ENCODE peak calls at places on chromosomes 12 and 14, in four cellular contexts. B is GM12878, K is K562, L is HepG2. N is an unnamed sample.

GRCh38 chr12:89566615-89567014 is 40.8 kb upstream of the POC1B start:
- DNase-seq in B (no peak), L (no peak), K (peak), N (no peak)

GRCh38 chr12:79373896-79374499 is 316.8 kb downstream of the PAWR start:
- DNase-seq in L (peak), B (no peak), K (peak), N (peak)

GRCh38 chr12:71857657-71858056 is 18.1 kb downstream of the TBC1D15 start:
- DNase-seq in B (no peak), L (no peak), K (no peak), N (no peak)

GRCh38 chr14:71799831-71800230 is 132.4 kb upstream of the RGS6 start:
- DNase-seq in L (no peak), K (no peak), B (no peak), N (no peak)

GRCh38 chr14:93011650-93012317 is 88.8 kb downstream of the CHGA start:
- DNase-seq in K (no peak), L (no peak), B (no peak), N (no peak)

GRCh38 chr12:66859751-66860440 is 181.0 kb upstream of the GRIP1 start:
- DNase-seq in B (no peak), L (no peak), K (no peak), N (no peak)

GRCh38 chr12:49059385-49060232 is 985 bp downstream of the KMT2D start:
- DNase-seq in B (no peak), L (no peak), K (peak), N (no peak)

GRCh38 chr12:122144885-122145284 is 29.1 kb downstream of the IL31 start:
- DNase-seq in B (no peak), K (no peak), L (no peak), N (no peak)

GRCh38 chr14:56805201-56805991 is 4.9 kb downstream of the OTX2 start:
- DNase-seq in B (no peak), K (no peak), L (no peak), N (no peak)

GRCh38 chr12:76909290-76909689 is 30.5 kb upstream of the CSRP2 start:
- DNase-seq in K (no peak), L (no peak), B (no peak), N (no peak)

GRCh38 chr14:39430762-39431415 is 1.3 kb downstream of the FBXO33 start:
- DNase-seq in L (peak), K (peak), B (no peak), N (no peak)

GRCh38 chr12:68487721-68488309 is 122.9 kb upstream of the RAP1B start:
- DNase-seq in K (no peak), L (no peak), B (no peak), N (no peak)

GRCh38 chr12:50101663-50102062 is 2.1 kb upstream of the GPD1 start:
- DNase-seq in B (no peak), K (peak), L (peak), N (peak)

GRCh38 chr12:125453751-125454150 is 388.5 kb downstream of the AACS start:
- DNase-seq in L (no peak), B (no peak), K (no peak), N (no peak)

GRCh38 chr14:90489306-90489705 is 92.5 kb downstream of the CALM1 start:
- DNase-seq in K (no peak), L (no peak), B (no peak), N (no peak)

GRCh38 chr14:24231263-24232120 is 675 bp downstream of the NEDD8 start:
- DNase-seq in B (no peak), L (peak), K (peak), N (peak)

GRCh38 chr14:74326369-74327152 is 21.7 kb upstream of the VRTN start:
- DNase-seq in B (no peak), L (peak), K (no peak), N (peak)

GRCh38 chr14:24381363-24382102 is 13.5 kb downstream of the NFATC4 start:
- DNase-seq in B (no peak), L (no peak), K (no peak), N (no peak)

GRCh38 chr14:93112891-93113677 is 2.6 kb downstream of the ITPK1 start:
- DNase-seq in B (peak), L (peak), K (peak), N (peak)

GRCh38 chr12:118166946-118167345 is 31.0 kb downstream of the PEBP1 start:
- DNase-seq in B (peak), L (no peak), K (no peak), N (no peak)

GRCh38 chr14:79369359-79370332 is 841.7 kb downstream of the DIO2 start:
- DNase-seq in L (no peak), B (no peak), K (no peak), N (peak)

GRCh38 chr12:131104464-131105350 is 151.0 kb downstream of the ADGRD1 start:
- DNase-seq in K (peak), L (peak), B (no peak), N (peak)

GRCh38 chr12:112714166-112714565 is 77.4 kb upstream of the RPH3A start:
- DNase-seq in L (no peak), B (no peak), K (no peak), N (no peak)

GRCh38 chr12:78146365-78146772 is 315.7 kb downstream of the NAV3 start:
- DNase-seq in B (no peak), K (peak), L (peak), N (peak)

GRCh38 chr12:104049278-104050257 is at the start of gene GLT8D2:
- DNase-seq in L (no peak), B (no peak), K (no peak), N (peak)

GRCh38 chr12:1949771-1950470 is 31.5 kb upstream of the CACNA2D4 start:
- DNase-seq in K (no peak), B (no peak), L (no peak), N (no peak)

GRCh38 chr12:79252358-79253075 is 387.9 kb downstream of the SYT1 start:
- DNase-seq in L (no peak), B (no peak), K (no peak), N (no peak)

GRCh38 chr14:46405095-46405494 is 246.5 kb downstream of the RPL10L start:
- DNase-seq in B (no peak), K (no peak), L (no peak), N (no peak)

GRCh38 chr12:129538137-129538536 is 365.7 kb downstream of the TMEM132D start:
- DNase-seq in K (no peak), L (no peak), B (no peak), N (no peak)

GRCh38 chr12:129535351-129535750 is 368.5 kb downstream of the TMEM132D start:
- DNase-seq in K (no peak), L (no peak), B (no peak), N (no peak)

GRCh38 chr12:129540954-129541353 is 362.9 kb downstream of the TMEM132D start:
- DNase-seq in K (no peak), L (no peak), B (no peak), N (no peak)

GRCh38 chr12:129544716-129545115 is 359.1 kb downstream of the TMEM132D start:
- DNase-seq in B (no peak), L (no peak), K (no peak), N (no peak)

GRCh38 chr12:129540249-129540648 is 363.6 kb downstream of the TMEM132D start:
- DNase-seq in L (no peak), K (no peak), B (no peak), N (no peak)
- TF ChIP-seq REST in L (no peak), K (no peak), B (no peak), N (no peak)

GRCh38 chr12:64221656-64222010 is 463 bp downstream of the KICS2 start:
- DNase-seq in K (peak), B (peak), L (peak), N (peak)
- TF ChIP-seq RFX5 in K (no peak), B (no peak), L (no peak), N (no peak)

DNA sequence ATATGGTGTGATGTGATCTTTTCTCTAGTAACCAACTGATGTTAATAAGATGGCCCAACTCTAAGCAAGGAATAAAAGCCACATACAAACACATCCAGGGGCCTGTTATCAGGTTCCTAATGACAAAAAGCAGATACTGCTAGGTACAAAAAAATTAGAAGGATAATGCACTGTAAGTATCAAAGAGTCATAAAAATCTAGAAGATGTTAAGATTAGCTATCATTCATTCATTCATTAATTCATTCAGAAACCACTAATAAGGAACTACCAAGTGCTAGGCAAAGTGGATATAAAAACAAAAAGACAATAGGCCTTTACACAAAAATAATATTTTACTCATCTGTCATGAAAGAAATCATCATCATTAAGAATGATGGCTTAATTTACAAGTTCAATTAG is 21.6 kb downstream of the ATF7 start:
- DNase-seq in K (no peak), B (no peak), L (no peak), N (no peak)
- H3K9ac ChIP-seq in K (no peak), B (no peak), L (no peak), N (no peak)

DNA sequence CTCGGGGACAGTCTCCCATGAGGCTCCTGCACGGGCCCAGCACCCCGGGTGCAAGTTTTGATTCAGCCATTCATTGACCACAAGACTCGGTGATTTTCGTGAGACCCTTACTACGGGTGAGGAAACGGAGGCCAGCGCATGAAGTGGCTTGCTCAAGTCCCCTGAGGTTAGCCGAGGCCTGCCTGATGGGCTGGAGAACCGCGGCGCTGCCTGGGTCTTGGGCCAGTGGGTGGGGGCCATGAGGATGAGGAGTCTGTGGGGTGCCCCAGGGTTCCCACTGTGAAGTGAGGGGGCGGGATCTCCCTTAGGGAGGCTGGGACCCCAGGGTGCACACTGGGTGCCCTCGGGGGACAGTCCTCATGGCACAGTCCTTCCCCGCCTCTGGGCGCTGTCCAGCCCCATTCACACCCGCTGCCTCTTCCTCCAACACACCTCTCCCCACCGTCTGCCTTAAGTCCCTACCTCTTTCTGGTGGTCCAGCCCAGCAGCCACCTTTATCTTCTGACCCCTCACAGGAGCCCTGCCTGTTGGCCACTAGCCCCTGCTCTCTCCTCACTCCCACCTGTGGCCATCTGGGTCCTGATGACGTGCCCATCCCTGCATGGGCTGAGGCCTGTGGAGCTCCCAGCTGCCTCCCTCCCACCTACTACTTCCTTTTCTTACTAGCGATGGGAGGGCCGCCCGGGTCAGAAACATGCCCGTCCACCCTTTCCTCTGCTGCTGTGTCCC is 16.3 kb downstream of the BEGAIN start:
- DNase-seq in K (no peak), L (no peak), B (no peak), N (no peak)
- TF ChIP-seq REST in K (no peak), L (no peak), B (no peak), N (peak)

DNA sequence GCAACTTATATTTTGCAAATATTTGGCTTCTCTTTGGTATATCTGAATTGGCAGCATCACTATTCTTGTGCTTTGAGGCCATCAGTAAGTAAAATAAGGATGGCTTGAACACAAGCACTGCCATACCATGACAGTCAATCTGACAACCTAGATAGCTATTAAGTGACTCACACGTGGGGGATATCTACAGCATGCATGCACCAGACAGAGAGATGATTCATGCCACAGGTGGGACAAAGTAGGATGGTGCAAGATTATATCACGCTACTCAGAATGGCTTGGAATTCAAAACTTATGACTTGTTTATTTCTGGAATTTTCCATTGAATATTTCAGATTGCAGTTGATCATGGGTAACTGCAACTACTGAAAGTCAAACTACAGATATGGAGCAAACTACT is 675.6 kb upstream of the MDGA2 start:
- DNase-seq in B (no peak), L (no peak), K (no peak), N (no peak)
- TF ChIP-seq RFX5 in B (no peak), L (no peak), K (no peak), N (no peak)

GRCh38 chr14:21096889-21097615 is 1.4 kb downstream of the ZNF219 start:
- DNase-seq in B (no peak), K (no peak), L (no peak), N (peak)

GRCh38 chr14:21098134-21098891 is at the start of gene ZNF219:
- DNase-seq in B (no peak), K (peak), L (peak), N (peak)

GRCh38 chr14:21098892-21099595 is 589 bp upstream of the ZNF219 start:
- DNase-seq in L (no peak), K (no peak), B (no peak), N (peak)

GRCh38 chr14:21096438-21096837 is 2.0 kb downstream of the ZNF219 start:
- DNase-seq in K (no peak), L (no peak), B (no peak), N (peak)

GRCh38 chr14:21097616-21098133 is 780 bp downstream of the ZNF219 start:
- DNase-seq in B (no peak), L (no peak), K (peak), N (no peak)
- H3K9ac ChIP-seq in B (no peak), L (peak), K (no peak), N (no peak)

GRCh38 chr14:49598182-49598478 is 610 bp upstream of the LRR1 start:
- DNase-seq in K (peak), B (no peak), L (no peak), N (peak)

GRCh38 chr14:49598479-49599301 is at the start of gene LRR1:
- DNase-seq in L (peak), B (peak), K (peak), N (peak)

GRCh38 chr14:49593016-49593415 is 5.7 kb upstream of the LRR1 start:
- DNase-seq in B (no peak), K (no peak), L (no peak), N (no peak)

GRCh38 chr14:49589387-49589786 is 3.2 kb upstream of the RPS29 start:
- DNase-seq in K (no peak), B (no peak), L (no peak), N (no peak)

GRCh38 chr14:49594347-49595089 is 4.2 kb upstream of the LRR1 start:
- DNase-seq in L (no peak), K (peak), B (peak), N (no peak)
- TF ChIP-seq REST in L (no peak), K (no peak), B (no peak), N (no peak)

N was measured in SK-N-SH.